ENCODE peak calls at places on chromosomes 7 and 10, in seven cellular contexts. One of them, this sample, is unnamed.

GRCh38 chr7:154857240-154857639 is 145.7 kb downstream of the PAXIP1 start:
- DNase-seq in sigmoid colon: peak; percentile 15
- DNase-seq in pancreas: no peak
- DNase-seq in upper lobe of left lung: no peak
- DNase-seq in GM13977: no peak
- DNase-seq in Panc1: no peak
- DNase-seq in fibroblast of villous mesenchyme: no peak
- DNase-seq in this sample: no peak

GRCh38 chr7:40799-41750 is 151.3 kb upstream of the FAM20C start:
- DNase-seq in sigmoid colon: peak; percentile 44
- DNase-seq in pancreas: peak; percentile 5
- DNase-seq in upper lobe of left lung: peak; percentile 24
- DNase-seq in GM13977: no peak
- DNase-seq in Panc1: no peak
- DNase-seq in fibroblast of villous mesenchyme: no peak
- DNase-seq in this sample: no peak

GRCh38 chr7:80732635-80733034 is 94.2 kb downstream of the CD36 start:
- DNase-seq in sigmoid colon: no peak
- DNase-seq in pancreas: no peak
- DNase-seq in upper lobe of left lung: no peak
- DNase-seq in GM13977: no peak
- DNase-seq in Panc1: no peak
- DNase-seq in fibroblast of villous mesenchyme: no peak
- DNase-seq in this sample: no peak

GRCh38 chr10:20481054-20481453 is 416.1 kb downstream of the NEBL start:
- DNase-seq in sigmoid colon: no peak
- DNase-seq in pancreas: no peak
- DNase-seq in upper lobe of left lung: no peak
- DNase-seq in GM13977: no peak
- DNase-seq in Panc1: no peak
- DNase-seq in fibroblast of villous mesenchyme: no peak
- DNase-seq in this sample: no peak

GRCh38 chr7:115007751-115008150 is 85.9 kb downstream of the MDFIC start:
- DNase-seq in sigmoid colon: no peak
- DNase-seq in pancreas: no peak
- DNase-seq in upper lobe of left lung: no peak
- DNase-seq in GM13977: no peak
- DNase-seq in Panc1: no peak
- DNase-seq in fibroblast of villous mesenchyme: no peak
- DNase-seq in this sample: no peak

GRCh38 chr7:75734586-75735047 is 4.1 kb downstream of the HIP1 start:
- DNase-seq in sigmoid colon: no peak
- DNase-seq in pancreas: no peak
- DNase-seq in upper lobe of left lung: no peak
- DNase-seq in GM13977: no peak
- DNase-seq in Panc1: no peak
- DNase-seq in fibroblast of villous mesenchyme: peak; percentile 83
- DNase-seq in this sample: no peak

GRCh38 chr10:133445268-133445732 is 8.4 kb upstream of the SCART1 start:
- DNase-seq in sigmoid colon: peak; percentile 56
- DNase-seq in pancreas: peak; percentile 7
- DNase-seq in upper lobe of left lung: no peak
- DNase-seq in GM13977: no peak
- DNase-seq in Panc1: no peak
- DNase-seq in fibroblast of villous mesenchyme: no peak
- DNase-seq in this sample: peak; percentile 21

GRCh38 chr7:158821173-158822021 is 7.9 kb downstream of the ESYT2 start:
- DNase-seq in sigmoid colon: no peak
- DNase-seq in pancreas: no peak
- DNase-seq in upper lobe of left lung: no peak
- DNase-seq in GM13977: no peak
- DNase-seq in Panc1: peak; percentile 77
- DNase-seq in fibroblast of villous mesenchyme: peak; percentile 72
- DNase-seq in this sample: no peak

GRCh38 chr7:128838109-128838779 is 8.0 kb downstream of the FLNC start:
- DNase-seq in sigmoid colon: no peak
- DNase-seq in pancreas: no peak
- DNase-seq in upper lobe of left lung: no peak
- DNase-seq in GM13977: peak; percentile 10
- DNase-seq in Panc1: no peak
- DNase-seq in fibroblast of villous mesenchyme: no peak
- DNase-seq in this sample: no peak

GRCh38 chr10:101840102-101840684 is 3.4 kb downstream of the KCNIP2 start:
- DNase-seq in sigmoid colon: no peak
- DNase-seq in pancreas: no peak
- DNase-seq in upper lobe of left lung: no peak
- DNase-seq in GM13977: peak; percentile 40
- DNase-seq in Panc1: no peak
- DNase-seq in fibroblast of villous mesenchyme: no peak
- DNase-seq in this sample: peak; percentile 46

GRCh38 chr10:118913825-118914224 is 115.7 kb upstream of the NANOS1 start:
- DNase-seq in sigmoid colon: no peak
- DNase-seq in pancreas: no peak
- DNase-seq in upper lobe of left lung: no peak
- DNase-seq in GM13977: no peak
- DNase-seq in Panc1: no peak
- DNase-seq in fibroblast of villous mesenchyme: no peak
- DNase-seq in this sample: no peak

GRCh38 chr10:44951827-44952226 is 7.8 kb upstream of the RASSF4 start:
- DNase-seq in sigmoid colon: peak; percentile 59
- DNase-seq in pancreas: no peak
- DNase-seq in upper lobe of left lung: no peak
- DNase-seq in GM13977: no peak
- DNase-seq in Panc1: no peak
- DNase-seq in fibroblast of villous mesenchyme: no peak
- DNase-seq in this sample: no peak

GRCh38 chr10:22426653-22427052 is 81.4 kb downstream of the SPAG6 start:
- DNase-seq in sigmoid colon: no peak
- DNase-seq in pancreas: no peak
- DNase-seq in upper lobe of left lung: no peak
- DNase-seq in GM13977: no peak
- DNase-seq in Panc1: no peak
- DNase-seq in fibroblast of villous mesenchyme: no peak
- DNase-seq in this sample: no peak

GRCh38 chr7:135164357-135165021 is 6.0 kb downstream of the CYREN start:
- DNase-seq in sigmoid colon: no peak
- DNase-seq in pancreas: peak; percentile 35
- DNase-seq in upper lobe of left lung: no peak
- DNase-seq in GM13977: no peak
- DNase-seq in Panc1: no peak
- DNase-seq in fibroblast of villous mesenchyme: no peak
- DNase-seq in this sample: peak; percentile 24

GRCh38 chr10:113093188-113094113 is 143.4 kb downstream of the TCF7L2 start:
- DNase-seq in sigmoid colon: no peak
- DNase-seq in pancreas: no peak
- DNase-seq in upper lobe of left lung: no peak
- DNase-seq in GM13977: no peak
- DNase-seq in Panc1: peak; percentile 91
- DNase-seq in fibroblast of villous mesenchyme: peak; percentile 66
- DNase-seq in this sample: no peak

GRCh38 chr10:128867119-128867518 is 599.9 kb upstream of the MGMT start:
- DNase-seq in sigmoid colon: no peak
- DNase-seq in pancreas: no peak
- DNase-seq in upper lobe of left lung: no peak
- DNase-seq in GM13977: no peak
- DNase-seq in Panc1: no peak
- DNase-seq in fibroblast of villous mesenchyme: no peak
- DNase-seq in this sample: no peak

GRCh38 chr7:1715671-1716074 is 45.6 kb downstream of the ELFN1 start:
- DNase-seq in sigmoid colon: no peak
- DNase-seq in pancreas: no peak
- DNase-seq in upper lobe of left lung: no peak
- DNase-seq in GM13977: no peak
- DNase-seq in Panc1: no peak
- DNase-seq in fibroblast of villous mesenchyme: no peak
- DNase-seq in this sample: no peak

GRCh38 chr10:14349081-14349480 is 18.4 kb upstream of the FRMD4A start:
- DNase-seq in sigmoid colon: no peak
- DNase-seq in pancreas: no peak
- DNase-seq in upper lobe of left lung: no peak
- DNase-seq in GM13977: no peak
- DNase-seq in Panc1: no peak
- DNase-seq in fibroblast of villous mesenchyme: no peak
- DNase-seq in this sample: no peak

GRCh38 chr7:39882148-39882784 is 67.8 kb upstream of the CDK13 start:
- DNase-seq in sigmoid colon: no peak
- DNase-seq in pancreas: no peak
- DNase-seq in upper lobe of left lung: no peak
- DNase-seq in GM13977: no peak
- DNase-seq in Panc1: no peak
- DNase-seq in fibroblast of villous mesenchyme: no peak
- DNase-seq in this sample: no peak

GRCh38 chr10:55400075-55400474 is 599.0 kb upstream of the PCDH15 start:
- DNase-seq in sigmoid colon: no peak
- DNase-seq in pancreas: no peak
- DNase-seq in upper lobe of left lung: no peak
- DNase-seq in GM13977: no peak
- DNase-seq in Panc1: no peak
- DNase-seq in fibroblast of villous mesenchyme: peak; percentile 2
- DNase-seq in this sample: no peak

DNA sequence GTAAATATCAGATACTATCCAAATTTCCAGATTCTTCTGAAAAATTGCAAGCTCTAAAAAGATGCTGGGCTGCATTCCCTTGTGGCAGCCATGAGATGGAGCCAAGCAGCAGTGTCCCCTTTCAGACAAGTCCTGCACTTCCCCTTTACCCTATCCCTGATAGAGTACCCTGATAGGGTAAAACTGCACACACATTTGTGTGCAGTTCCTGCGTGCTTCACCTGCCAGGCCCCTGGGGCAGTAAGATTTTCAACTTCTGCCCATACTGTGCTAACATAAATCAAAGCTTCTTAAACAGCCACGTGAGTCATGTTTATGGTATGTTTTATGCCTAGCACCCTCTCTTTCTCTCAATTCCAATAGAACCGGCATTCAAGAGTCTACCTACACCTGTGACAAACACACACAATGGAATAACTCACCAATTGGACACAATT is 52.2 kb downstream of the IFIT5 start:
- DNase-seq in sigmoid colon: no peak
- DNase-seq in pancreas: no peak
- DNase-seq in upper lobe of left lung: no peak
- DNase-seq in GM13977: no peak
- DNase-seq in Panc1: no peak
- DNase-seq in fibroblast of villous mesenchyme: peak; percentile 60
- DNase-seq in this sample: no peak
- TF ChIP-seq CTCF in sigmoid colon: no peak
- TF ChIP-seq CTCF in pancreas: no peak
- TF ChIP-seq CTCF in upper lobe of left lung: peak; percentile 47
- TF ChIP-seq CTCF in GM13977: peak; percentile 26
- TF ChIP-seq CTCF in Panc1: peak; percentile 50
- TF ChIP-seq CTCF in fibroblast of villous mesenchyme: peak; percentile 63
- TF ChIP-seq CTCF in this sample: no peak

GRCh38 chr10:123678376-123678775 is 12.2 kb downstream of the GPR26 start:
- DNase-seq in sigmoid colon: peak; percentile 26
- DNase-seq in pancreas: no peak
- DNase-seq in upper lobe of left lung: no peak
- DNase-seq in GM13977: no peak
- DNase-seq in Panc1: no peak
- DNase-seq in fibroblast of villous mesenchyme: no peak
- DNase-seq in this sample: no peak
- TF ChIP-seq CTCF in sigmoid colon: no peak
- TF ChIP-seq CTCF in pancreas: no peak
- TF ChIP-seq CTCF in upper lobe of left lung: no peak
- TF ChIP-seq CTCF in GM13977: no peak
- TF ChIP-seq CTCF in Panc1: no peak
- TF ChIP-seq CTCF in fibroblast of villous mesenchyme: no peak
- TF ChIP-seq CTCF in this sample: no peak

DNA sequence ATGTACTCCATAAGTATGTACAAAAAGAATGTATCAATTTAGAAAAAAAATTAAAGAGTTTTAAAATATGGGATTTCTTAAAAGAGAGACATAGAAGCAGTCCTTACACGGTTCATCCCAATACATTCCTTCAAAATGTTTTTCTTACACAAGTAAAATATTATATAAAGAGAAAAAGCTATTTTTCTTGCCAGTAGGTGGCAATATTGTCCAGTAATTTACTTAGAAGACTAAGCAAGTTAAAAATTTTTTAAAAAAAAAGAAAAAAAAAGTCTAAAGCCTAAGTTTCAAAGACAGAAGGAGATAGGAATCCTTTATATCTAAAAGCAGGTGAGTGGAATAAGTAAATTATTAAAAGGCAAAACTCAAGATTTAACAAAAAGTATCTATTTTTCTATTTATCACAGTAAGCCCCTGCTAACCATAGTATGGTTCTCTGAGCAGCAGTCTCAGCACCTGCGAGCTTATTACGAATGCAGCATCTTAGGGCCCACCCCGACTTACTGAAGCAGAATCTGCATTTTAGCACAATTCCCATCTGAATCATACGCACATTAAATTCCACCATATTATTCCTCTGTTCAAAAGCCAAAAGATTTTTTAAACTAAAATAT is 240.6 kb downstream of the DGKI start:
- DNase-seq in sigmoid colon: no peak
- DNase-seq in pancreas: no peak
- DNase-seq in upper lobe of left lung: no peak
- DNase-seq in GM13977: peak; percentile 10
- DNase-seq in Panc1: peak; percentile 41
- DNase-seq in fibroblast of villous mesenchyme: peak; percentile 71
- DNase-seq in this sample: no peak
- TF ChIP-seq CTCF in sigmoid colon: peak; percentile 11
- TF ChIP-seq CTCF in pancreas: peak; percentile 49
- TF ChIP-seq CTCF in upper lobe of left lung: no peak
- TF ChIP-seq CTCF in GM13977: peak; percentile 37
- TF ChIP-seq CTCF in Panc1: peak; percentile 36
- TF ChIP-seq CTCF in fibroblast of villous mesenchyme: peak; percentile 43
- TF ChIP-seq CTCF in this sample: no peak

GRCh38 chr7:99631311-99632109 is 14.8 kb downstream of the ZSCAN25 start:
- DNase-seq in sigmoid colon: no peak
- DNase-seq in pancreas: peak; percentile 46
- DNase-seq in upper lobe of left lung: no peak
- DNase-seq in GM13977: no peak
- DNase-seq in Panc1: no peak
- DNase-seq in fibroblast of villous mesenchyme: peak; percentile 28
- DNase-seq in this sample: no peak
- TF ChIP-seq CTCF in sigmoid colon: no peak
- TF ChIP-seq CTCF in pancreas: peak; percentile 8
- TF ChIP-seq CTCF in upper lobe of left lung: peak; percentile 11
- TF ChIP-seq CTCF in GM13977: peak; percentile 31
- TF ChIP-seq CTCF in Panc1: no peak
- TF ChIP-seq CTCF in fibroblast of villous mesenchyme: peak; percentile 22
- TF ChIP-seq CTCF in this sample: no peak

DNA sequence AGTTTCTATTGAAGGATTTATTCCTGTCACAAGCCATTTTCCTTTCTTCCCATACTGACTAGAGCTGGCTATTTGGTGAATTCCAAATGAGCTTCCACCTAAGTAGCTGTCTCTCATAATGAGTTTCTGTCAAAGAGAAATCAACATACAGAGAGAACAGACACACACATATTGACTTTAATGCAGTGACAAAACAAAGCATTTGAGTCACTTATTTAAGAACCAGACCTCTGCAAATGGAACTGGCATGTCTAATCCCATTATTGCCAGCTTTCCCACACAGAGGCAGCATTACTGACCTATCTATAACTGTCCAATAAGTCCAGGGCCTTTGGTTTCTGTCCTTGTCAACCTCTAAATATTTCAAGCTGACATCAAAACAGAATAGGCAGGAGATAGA is 179.3 kb upstream of the CSTF2T start:
- DNase-seq in sigmoid colon: no peak
- DNase-seq in pancreas: no peak
- DNase-seq in upper lobe of left lung: no peak
- DNase-seq in GM13977: no peak
- DNase-seq in Panc1: no peak
- DNase-seq in fibroblast of villous mesenchyme: no peak
- DNase-seq in this sample: no peak
- TF ChIP-seq CTCF in sigmoid colon: no peak
- TF ChIP-seq CTCF in pancreas: no peak
- TF ChIP-seq CTCF in upper lobe of left lung: no peak
- TF ChIP-seq CTCF in GM13977: no peak
- TF ChIP-seq CTCF in Panc1: no peak
- TF ChIP-seq CTCF in fibroblast of villous mesenchyme: no peak
- TF ChIP-seq CTCF in this sample: no peak

GRCh38 chr10:68301790-68302502 is 29.9 kb upstream of the HNRNPH3 start:
- DNase-seq in sigmoid colon: no peak
- DNase-seq in pancreas: no peak
- DNase-seq in upper lobe of left lung: no peak
- DNase-seq in GM13977: peak; percentile 42
- DNase-seq in Panc1: peak; percentile 72
- DNase-seq in fibroblast of villous mesenchyme: peak; percentile 62
- DNase-seq in this sample: peak; percentile 55
- TF ChIP-seq CTCF in sigmoid colon: no peak
- TF ChIP-seq CTCF in pancreas: peak; percentile 41
- TF ChIP-seq CTCF in upper lobe of left lung: peak; percentile 59
- TF ChIP-seq CTCF in GM13977: peak; percentile 51
- TF ChIP-seq CTCF in Panc1: peak; percentile 73
- TF ChIP-seq CTCF in fibroblast of villous mesenchyme: peak; percentile 60
- TF ChIP-seq CTCF in this sample: peak; percentile 34

This sample was measured in GM13976.